ENCODE peak calls at places on chromosomes 3 and 15, in seven cellular contexts. Y is naive thymus-derived CD4-positive, alpha-beta T cell; B is aorta; E is body of pancreas; F is neuronal stem cell; D is esophagus muscularis mucosa; C is neural progenitor cell. Q is an unnamed sample.

GRCh38 chr3:183954875-183955274 is 62.8 kb downstream of the ABCC5 start:
- DNase-seq in E (no peak), B (no peak), F (no peak), Y (no peak), D (no peak), C (no peak), Q (no peak)

GRCh38 chr3:78580691-78581090 is 1187.1 kb downstream of the ROBO1 start:
- DNase-seq in B (no peak), C (no peak), D (no peak), F (no peak), Y (no peak), E (no peak), Q (no peak)

GRCh38 chr3:72031581-72031980 is 246.6 kb upstream of the PROK2 start:
- DNase-seq in F (no peak), E (peak; percentile 54), D (no peak), Y (no peak), C (no peak), B (peak; percentile 68), Q (no peak)

GRCh38 chr3:194577985-194578905 is 55.0 kb downstream of the TMEM44 start:
- DNase-seq in D (no peak), E (peak; percentile 49), Y (no peak), B (peak; percentile 89), F (no peak), C (no peak), Q (no peak)

GRCh38 chr15:92667291-92667904 is 11.8 kb upstream of the FAM174B start:
- DNase-seq in F (no peak), E (no peak), B (no peak), C (no peak), D (no peak), Y (no peak), Q (no peak)

GRCh38 chr3:13852638-13853009 is 27.2 kb downstream of the WNT7A start:
- DNase-seq in B (no peak), Y (no peak), F (no peak), E (no peak), C (no peak), D (no peak), Q (no peak)

GRCh38 chr15:30922469-30923311 is 19.0 kb downstream of the FAN1 start:
- DNase-seq in D (no peak), E (no peak), B (no peak), C (peak; percentile 89), F (peak; percentile 79), Y (no peak), Q (no peak)

GRCh38 chr15:70852501-70853269 is 1.3 kb downstream of the LARP6 start:
- DNase-seq in F (no peak), Y (no peak), C (no peak), B (no peak), E (no peak), D (no peak), Q (no peak)

GRCh38 chr15:23420806-23421575 is 26.1 kb downstream of the GOLGA6L2 start:
- DNase-seq in B (no peak), C (no peak), E (no peak), Y (no peak), D (no peak), F (no peak), Q (no peak)

GRCh38 chr3:53796161-53796560 is 50.1 kb downstream of the CHDH start:
- DNase-seq in Y (no peak), E (peak; percentile 32), B (no peak), C (peak; percentile 21), D (no peak), F (no peak), Q (no peak)

GRCh38 chr3:50825841-50826240 is 151.1 kb downstream of the DOCK3 start:
- DNase-seq in F (no peak), C (no peak), E (no peak), B (no peak), D (no peak), Y (no peak), Q (no peak)

GRCh38 chr3:10552631-10552943 is 47.2 kb upstream of the ATP2B2 start:
- DNase-seq in Y (no peak), C (no peak), B (no peak), D (peak; percentile 53), E (no peak), F (no peak), Q (no peak)

GRCh38 chr3:37245003-37245402 is 70.6 kb upstream of the LRRFIP2 start:
- DNase-seq in C (no peak), E (no peak), B (no peak), D (no peak), F (no peak), Y (no peak), Q (no peak)
- H3K4me1 ChIP-seq in C (peaks cover 10% of the 10 kb centered on the region), E (peaks cover 67% of the 10 kb centered on the region), B (peaks cover 6% of the 10 kb centered on the region), D (peaks cover 67% of the 10 kb centered on the region), F (no peaks in the 10 kb centered on the region), Y (peaks cover 29% of the 10 kb centered on the region), Q (peaks cover 26% of the 10 kb centered on the region)

GRCh38 chr3:180316321-180316720 is 279.6 kb upstream of the PEX5L start:
- DNase-seq in D (no peak), C (no peak), B (no peak), F (no peak), E (no peak), Y (no peak), Q (no peak)
- H3K4me1 ChIP-seq in D (no peaks in the 10 kb centered on the region), C (no peaks in the 10 kb centered on the region), B (no peaks in the 10 kb centered on the region), F (no peaks in the 10 kb centered on the region), E (peaks cover 9% of the 10 kb centered on the region), Y (no peaks in the 10 kb centered on the region), Q (no peaks in the 10 kb centered on the region)

GRCh38 chr15:83846847-83847246 is 192.9 kb downstream of the ADAMTSL3 start:
- DNase-seq in D (no peak), E (no peak), B (no peak), F (no peak), Y (no peak), C (no peak), Q (no peak)
- H3K4me1 ChIP-seq in D (peaks cover 86% of the 10 kb centered on the region), E (no peaks in the 10 kb centered on the region), B (no peaks in the 10 kb centered on the region), F (no peaks in the 10 kb centered on the region), Y (no peaks in the 10 kb centered on the region), C (no peaks in the 10 kb centered on the region), Q (no peaks in the 10 kb centered on the region)

GRCh38 chr3:61141184-61141583 is 110.1 kb downstream of the FHIT start:
- DNase-seq in E (no peak), C (peak; percentile 47), D (no peak), F (peak; percentile 30), Y (no peak), B (no peak), Q (no peak)
- H3K4me1 ChIP-seq in E (no peaks in the 10 kb centered on the region), C (peaks cover 19% of the 10 kb centered on the region), D (no peaks in the 10 kb centered on the region), F (peaks cover 5% of the 10 kb centered on the region), Y (no peaks in the 10 kb centered on the region), B (no peaks in the 10 kb centered on the region), Q (no peaks in the 10 kb centered on the region)

GRCh38 chr15:67186688-67187087 is 67.8 kb downstream of the AAGAB start:
- DNase-seq in C (no peak), F (no peak), D (no peak), E (no peak), B (no peak), Y (no peak), Q (no peak)

GRCh38 chr15:67185621-67186225 is 68.7 kb downstream of the AAGAB start:
- DNase-seq in D (no peak), C (no peak), E (no peak), Y (no peak), F (no peak), B (no peak), Q (no peak)

GRCh38 chr15:67185051-67185450 is 69.4 kb downstream of the AAGAB start:
- DNase-seq in D (no peak), Y (no peak), F (no peak), E (no peak), B (no peak), C (no peak), Q (no peak)

GRCh38 chr15:67187351-67187854 is 67.1 kb downstream of the AAGAB start:
- DNase-seq in F (no peak), B (no peak), D (no peak), Y (no peak), C (no peak), E (no peak), Q (no peak)

DNA sequence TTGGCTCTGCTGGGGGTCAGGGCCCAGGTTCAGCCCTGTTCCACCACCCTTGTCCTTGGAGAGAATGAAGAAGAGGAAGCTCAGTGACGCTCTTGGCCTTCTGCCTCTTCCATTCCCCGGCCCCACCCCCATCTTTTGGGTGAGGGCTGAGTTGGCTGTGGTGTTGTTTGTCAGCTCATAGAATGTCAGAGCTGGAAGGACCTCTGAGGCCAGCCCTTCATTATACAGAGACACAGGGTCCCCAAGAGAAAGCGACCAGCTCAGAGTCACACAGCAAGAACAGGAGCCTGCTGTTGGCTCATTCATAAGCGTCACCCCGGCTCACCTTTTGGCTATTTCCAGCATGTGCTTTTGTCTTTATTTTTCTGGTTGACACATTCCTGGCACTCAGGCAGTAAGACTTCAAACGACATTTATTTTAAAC is 68.2 kb downstream of the AAGAB start:
- DNase-seq in E (peak; percentile 58), Y (no peak), D (no peak), C (no peak), B (peak; percentile 76), F (no peak), Q (no peak)
- H3K4me1 ChIP-seq in E (peaks cover 21% of the 10 kb centered on the region), Y (no peaks in the 10 kb centered on the region), D (peaks cover 77% of the 10 kb centered on the region), C (no peaks in the 10 kb centered on the region), B (no peaks in the 10 kb centered on the region), F (no peaks in the 10 kb centered on the region), Q (peaks cover 5% of the 10 kb centered on the region)

DNA sequence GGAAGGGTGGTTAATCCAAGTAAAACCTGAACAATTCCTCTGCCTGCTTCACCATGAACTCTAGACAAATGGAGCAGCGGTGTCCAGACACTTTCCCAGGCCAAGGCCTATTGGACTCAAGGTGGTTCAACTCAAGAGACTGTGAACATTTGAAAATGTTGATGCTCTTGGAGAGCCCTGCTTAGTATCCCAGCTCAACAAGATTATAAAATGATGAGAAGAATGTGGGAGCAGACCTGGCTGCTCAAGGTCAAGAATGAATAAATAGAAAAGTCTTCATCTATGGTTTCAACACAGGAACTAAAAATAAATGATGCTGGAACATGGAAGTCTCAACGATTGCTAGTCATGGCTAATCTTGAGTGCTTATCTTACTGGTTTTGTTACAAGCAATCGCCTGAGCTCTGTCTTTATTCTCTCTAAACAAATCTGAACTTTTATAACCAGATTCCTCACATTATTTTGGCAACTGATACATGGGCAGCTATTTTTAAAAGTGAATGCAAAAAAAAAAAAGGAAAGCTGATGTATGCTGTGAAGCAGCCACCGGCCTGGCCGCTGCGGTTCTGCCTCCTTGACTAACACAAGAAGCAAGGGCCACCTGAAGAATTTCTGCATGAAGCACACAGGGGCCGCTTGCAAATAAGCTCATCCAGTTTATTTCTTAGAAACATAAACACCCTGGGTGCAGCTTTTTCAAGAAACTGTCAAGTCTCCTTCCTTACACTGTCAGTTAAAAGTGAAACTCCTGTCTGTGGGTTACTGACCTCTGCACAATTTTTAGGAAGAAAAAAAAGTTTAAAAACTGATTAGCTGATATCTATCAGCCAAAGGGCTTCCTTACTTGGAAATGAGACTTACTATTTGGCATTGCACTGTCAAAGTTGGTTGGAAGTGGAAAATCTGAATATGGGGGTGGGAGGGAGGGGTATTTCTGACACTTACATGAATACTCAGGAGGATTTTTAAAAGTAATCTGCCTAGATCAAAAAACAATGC is 120.1 kb upstream of the ARHGEF3 start:
- DNase-seq in Y (no peak), E (no peak), B (peak; percentile 59), C (no peak), D (no peak), F (no peak), Q (peak; percentile 22)
- H3K4me1 ChIP-seq in Y (peaks cover 77% of the 10 kb centered on the region), E (no peaks in the 10 kb centered on the region), B (no peaks in the 10 kb centered on the region), C (peaks cover 20% of the 10 kb centered on the region), D (peaks cover 55% of the 10 kb centered on the region), F (peaks cover 12% of the 10 kb centered on the region), Q (peaks cover 8% of the 10 kb centered on the region)

DNA sequence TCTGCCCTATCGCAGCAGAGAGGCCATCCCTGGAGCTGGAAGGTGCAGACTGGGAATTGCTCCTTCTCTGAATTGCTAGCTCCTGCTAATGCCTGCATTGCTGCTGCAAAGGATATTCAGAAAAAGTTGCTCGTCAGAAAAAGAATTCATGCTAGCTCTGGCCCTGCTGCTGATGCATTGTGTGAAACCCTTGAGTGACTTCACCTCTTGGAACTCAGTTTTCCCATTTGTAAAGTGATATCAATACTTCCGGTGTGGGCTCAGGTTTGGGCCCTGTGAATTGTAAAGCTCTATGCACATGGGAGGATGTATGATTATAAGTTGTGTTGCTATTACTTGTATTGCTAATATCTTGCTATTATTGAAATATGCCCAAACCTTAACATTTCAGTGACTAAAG is 11.4 kb downstream of the SQOR start:
- DNase-seq in Y (no peak), C (no peak), F (no peak), D (no peak), B (no peak), E (no peak), Q (peak; percentile 33)
- H3K4me1 ChIP-seq in Y (peaks cover 10% of the 10 kb centered on the region), C (no peaks in the 10 kb centered on the region), F (peaks cover 2% of the 10 kb centered on the region), D (peaks cover 77% of the 10 kb centered on the region), B (peaks cover 13% of the 10 kb centered on the region), E (peaks cover 56% of the 10 kb centered on the region), Q (peaks cover 67% of the 10 kb centered on the region)

Q was measured in mucosa of descending colon.